ENCODE peak calls at places on chromosome 5, in four cellular contexts. One of them, this sample, is unnamed.
A peak's percentile ranks its signal among the peaks of the same experiment; 100 is the strongest.

GRCh38 chr5:161311141-161311708 is 235.3 kb downstream of the GABRB2 start:
- DNase-seq in colonic mucosa: no peak
- DNase-seq in adrenal gland: no peak
- DNase-seq in H9: no peak
- DNase-seq in this sample: no peak

GRCh38 chr5:72242796-72243475 is 77.1 kb downstream of the MRPS27 start:
- DNase-seq in colonic mucosa: no peak
- DNase-seq in adrenal gland: no peak
- DNase-seq in H9: no peak
- DNase-seq in this sample: no peak

GRCh38 chr5:76952795-76953536 is at the start of gene CRHBP:
- DNase-seq in colonic mucosa: no peak
- DNase-seq in adrenal gland: no peak
- DNase-seq in H9: peak; percentile 52
- DNase-seq in this sample: no peak

GRCh38 chr5:169273881-169274280 is 27.1 kb downstream of the SLIT3 start:
- DNase-seq in colonic mucosa: no peak
- DNase-seq in adrenal gland: no peak
- DNase-seq in H9: no peak
- DNase-seq in this sample: no peak

GRCh38 chr5:150766265-150766664 is 7.4 kb upstream of the DCTN4 start:
- DNase-seq in colonic mucosa: no peak
- DNase-seq in adrenal gland: no peak
- DNase-seq in H9: no peak
- DNase-seq in this sample: no peak

GRCh38 chr5:10481241-10481932 is 39.7 kb downstream of the ROPN1L start:
- DNase-seq in colonic mucosa: peak; percentile 38
- DNase-seq in adrenal gland: no peak
- DNase-seq in H9: peak; percentile 51
- DNase-seq in this sample: no peak

GRCh38 chr5:175466700-175467318 is 11.6 kb upstream of the SFXN1 start:
- DNase-seq in colonic mucosa: no peak
- DNase-seq in adrenal gland: no peak
- DNase-seq in H9: no peak
- DNase-seq in this sample: no peak

GRCh38 chr5:122816726-122817125 is 28.7 kb upstream of the SNX24 start:
- DNase-seq in colonic mucosa: no peak
- DNase-seq in adrenal gland: no peak
- DNase-seq in H9: no peak
- DNase-seq in this sample: no peak

GRCh38 chr5:132262882-132263547 is 5.5 kb downstream of the PDLIM4 start:
- DNase-seq in colonic mucosa: peak; percentile 3
- DNase-seq in adrenal gland: no peak
- DNase-seq in H9: no peak
- DNase-seq in this sample: peak; percentile 24

DNA sequence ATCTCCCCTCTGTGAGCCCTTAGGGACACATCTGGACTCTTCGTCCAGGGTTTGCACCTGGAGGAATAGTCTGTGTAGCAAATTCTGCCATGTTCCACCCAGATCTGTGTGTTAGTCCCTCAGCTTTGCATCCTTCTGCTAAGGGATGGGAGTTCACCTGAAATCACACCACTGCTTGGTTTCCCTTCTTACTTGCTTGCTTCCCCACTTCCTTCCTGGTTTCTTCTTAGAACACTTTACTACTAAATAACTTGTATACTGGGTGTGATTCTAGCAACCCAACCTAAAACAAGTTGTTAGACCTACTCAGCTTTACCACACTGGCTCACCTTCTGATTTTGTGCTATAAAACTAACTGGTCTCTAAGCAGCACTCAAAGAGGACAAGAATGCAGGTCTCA is 202.6 kb upstream of the MAP3K1 start:
- DNase-seq in colonic mucosa: no peak
- DNase-seq in adrenal gland: no peak
- DNase-seq in H9: no peak
- DNase-seq in this sample: no peak
- TF ChIP-seq CTCF in colonic mucosa: no peak
- TF ChIP-seq CTCF in adrenal gland: no peak
- TF ChIP-seq CTCF in H9: no peak
- TF ChIP-seq CTCF in this sample: no peak

DNA sequence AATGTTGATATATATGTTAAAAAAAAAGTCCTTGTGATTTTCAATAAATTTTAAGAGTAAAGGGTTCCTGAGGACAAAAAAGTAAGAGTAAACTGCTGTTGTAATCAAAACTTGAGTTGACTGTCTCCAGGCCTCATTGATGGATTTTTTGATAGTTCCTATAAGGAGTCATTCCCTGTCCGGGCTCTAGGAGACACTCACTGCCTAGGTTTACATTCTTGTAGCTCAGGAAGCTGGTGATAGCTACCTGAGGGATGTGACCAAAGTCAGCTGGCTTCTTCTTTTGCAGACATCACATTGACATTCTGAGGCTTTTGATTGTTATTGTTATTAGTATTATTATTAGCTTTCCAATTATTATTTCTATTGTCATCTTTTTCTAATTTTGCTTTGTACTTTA is 116.5 kb upstream of the FBXL7 start:
- DNase-seq in colonic mucosa: no peak
- DNase-seq in adrenal gland: no peak
- DNase-seq in H9: no peak
- DNase-seq in this sample: no peak
- TF ChIP-seq CTCF in colonic mucosa: peak; percentile 15
- TF ChIP-seq CTCF in adrenal gland: peak; percentile 37
- TF ChIP-seq CTCF in H9: peak; percentile 74
- TF ChIP-seq CTCF in this sample: peak; percentile 65

GRCh38 chr5:156019786-156020185 is 307.2 kb upstream of the SGCD start:
- DNase-seq in colonic mucosa: no peak
- DNase-seq in adrenal gland: no peak
- DNase-seq in H9: no peak
- DNase-seq in this sample: no peak

GRCh38 chr5:156020650-156021049 is 306.3 kb upstream of the SGCD start:
- DNase-seq in colonic mucosa: no peak
- DNase-seq in adrenal gland: no peak
- DNase-seq in H9: no peak
- DNase-seq in this sample: no peak

DNA sequence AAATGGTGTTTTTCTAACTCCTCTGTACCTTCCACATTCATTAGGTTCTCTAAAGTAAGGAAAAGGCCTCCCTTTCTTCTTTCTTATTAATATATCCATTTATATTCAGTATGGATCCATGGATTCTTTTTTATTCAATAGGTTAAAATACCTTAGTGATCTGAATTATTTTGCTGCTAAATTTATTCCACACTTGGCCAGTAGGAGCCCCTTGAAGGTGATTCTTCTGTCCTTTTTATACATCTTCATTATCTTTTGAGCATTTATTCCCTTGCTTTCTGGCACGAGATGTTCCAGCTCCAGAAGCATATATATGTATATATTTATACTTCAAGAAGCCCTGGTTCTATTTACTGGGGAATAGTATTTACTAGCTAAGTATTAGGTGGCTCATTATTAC is 311.8 kb upstream of the SGCD start:
- DNase-seq in colonic mucosa: no peak
- DNase-seq in adrenal gland: no peak
- DNase-seq in H9: no peak
- DNase-seq in this sample: no peak
- TF ChIP-seq CTCF in colonic mucosa: no peak
- TF ChIP-seq CTCF in adrenal gland: no peak
- TF ChIP-seq CTCF in H9: peak; percentile 42
- TF ChIP-seq CTCF in this sample: peak; percentile 51

GRCh38 chr5:7850533-7851239 is at the start of gene CFAP90:
- DNase-seq in colonic mucosa: peak; percentile 29
- DNase-seq in adrenal gland: peak; percentile 44
- DNase-seq in H9: peak; percentile 93
- DNase-seq in this sample: peak; percentile 83
- TF ChIP-seq CTCF in colonic mucosa: no peak
- TF ChIP-seq CTCF in adrenal gland: peak; percentile 22
- TF ChIP-seq CTCF in H9: peak; percentile 74
- TF ChIP-seq CTCF in this sample: peak; percentile 73

GRCh38 chr5:56818409-56819026 is 3.2 kb downstream of the MAP3K1 start:
- DNase-seq in colonic mucosa: no peak
- DNase-seq in adrenal gland: no peak
- DNase-seq in H9: no peak
- DNase-seq in this sample: no peak

GRCh38 chr5:56817306-56817986 is 2.1 kb downstream of the MAP3K1 start:
- DNase-seq in colonic mucosa: no peak
- DNase-seq in adrenal gland: no peak
- DNase-seq in H9: no peak
- DNase-seq in this sample: no peak

GRCh38 chr5:56814963-56815656 is at the start of gene MAP3K1:
- DNase-seq in colonic mucosa: peak; percentile 85
- DNase-seq in adrenal gland: peak; percentile 86
- DNase-seq in H9: peak; percentile 80
- DNase-seq in this sample: peak; percentile 89

GRCh38 chr5:56815657-56816545 is 552 bp downstream of the MAP3K1 start:
- DNase-seq in colonic mucosa: peak; percentile 36
- DNase-seq in adrenal gland: peak; percentile 58
- DNase-seq in H9: peak; percentile 49
- DNase-seq in this sample: peak; percentile 75

GRCh38 chr5:56816546-56817081 is 1.3 kb downstream of the MAP3K1 start:
- DNase-seq in colonic mucosa: peak; percentile 68
- DNase-seq in adrenal gland: peak; percentile 65
- DNase-seq in H9: peak; percentile 83
- DNase-seq in this sample: no peak
- TF ChIP-seq CTCF in colonic mucosa: no peak
- TF ChIP-seq CTCF in adrenal gland: no peak
- TF ChIP-seq CTCF in H9: no peak
- TF ChIP-seq CTCF in this sample: peak; percentile 15